ENCODE peak calls at places on chromosomes 7 and 10, in eight cellular contexts. O is right atrium auricular region, G is gastrocnemius medialis, C is spleen, N is GM12865, Y is AG04450, M is kidney epithelial cell, E is neural progenitor cell. K is an unnamed sample.

GRCh38 chr10:30493609-30494530 is 59.9 kb downstream of the MAP3K8 start:
- DNase-seq in O (peak), G (peak), C (peak), N (peak), Y (no peak), M (no peak), E (no peak), K (peak)

GRCh38 chr10:70053896-70054641 is 1.4 kb downstream of the MACROH2A2 start:
- DNase-seq in O (no peak), G (no peak), C (no peak), N (no peak), Y (no peak), M (no peak), E (peak), K (peak)

GRCh38 chr7:132782777-132783633 is 206.7 kb upstream of the PLXNA4 start:
- DNase-seq in O (no peak), G (no peak), C (no peak), N (no peak), Y (peak), M (peak), E (no peak), K (peak)

GRCh38 chr7:108415821-108416536 is 40.3 kb downstream of the NRCAM start:
- DNase-seq in O (no peak), G (no peak), C (no peak), N (peak), Y (no peak), M (no peak), E (peak), K (peak)

GRCh38 chr7:27459021-27459728 is 203.5 kb downstream of the HIBADH start:
- DNase-seq in O (no peak), G (peak), C (no peak), N (no peak), Y (no peak), M (no peak), E (no peak), K (no peak)

GRCh38 chr10:26755443-26755903 is 58.0 kb downstream of the PDSS1 start:
- DNase-seq in O (no peak), G (no peak), C (no peak), N (peak), Y (no peak), M (peak), E (peak), K (peak)

GRCh38 chr10:131435760-131436448 is 124.4 kb upstream of the TCERG1L start:
- DNase-seq in O (no peak), G (no peak), C (no peak), N (no peak), Y (no peak), M (no peak), E (no peak), K (no peak)

GRCh38 chr10:71333154-71333887 is 14.3 kb downstream of the SLC29A3 start:
- DNase-seq in O (no peak), G (peak), C (no peak), N (no peak), Y (no peak), M (no peak), E (no peak), K (no peak)

GRCh38 chr7:74269757-74270277 is 15.6 kb upstream of the RFC2 start:
- DNase-seq in O (no peak), G (no peak), C (peak), N (peak), Y (no peak), M (no peak), E (peak), K (peak)

GRCh38 chr10:6621536-6621935 is 41.5 kb upstream of the PRKCQ start:
- DNase-seq in O (no peak), G (no peak), C (no peak), N (no peak), Y (no peak), M (no peak), E (no peak), K (peak)

GRCh38 chr7:105346138-105346537 is 42.6 kb downstream of the SRPK2 start:
- DNase-seq in O (no peak), G (no peak), C (no peak), N (no peak), Y (no peak), M (no peak), E (no peak), K (no peak)

GRCh38 chr10:76432274-76433012 is 1001.0 kb downstream of the LRMDA start:
- DNase-seq in O (peak), G (peak), C (no peak), N (no peak), Y (peak), M (no peak), E (no peak), K (peak)

GRCh38 chr10:36880898-36881297 is 244.5 kb upstream of the ANKRD30A start:
- DNase-seq in O (no peak), G (no peak), C (no peak), N (peak), Y (peak), M (no peak), E (peak), K (peak)

GRCh38 chr7:9600974-9601373 is 1167.6 kb downstream of the NXPH1 start:
- DNase-seq in O (no peak), G (no peak), C (no peak), N (no peak), Y (no peak), M (no peak), E (peak), K (no peak)

GRCh38 chr10:61271127-61271780 is 181.9 kb downstream of the TMEM26 start:
- DNase-seq in O (no peak), G (no peak), C (no peak), N (no peak), Y (peak), M (peak), E (no peak), K (peak)

GRCh38 chr10:128046156-128046933 is 79.9 kb downstream of the MKI67 start:
- DNase-seq in O (no peak), G (no peak), C (peak), N (no peak), Y (no peak), M (no peak), E (no peak), K (no peak)

GRCh38 chr7:125506331-125506730 is 576.7 kb upstream of the POT1 start:
- DNase-seq in O (no peak), G (no peak), C (no peak), N (no peak), Y (no peak), M (no peak), E (no peak), K (no peak)

GRCh38 chr10:103838851-103839512 is 16.4 kb downstream of the SH3PXD2A start:
- DNase-seq in O (no peak), G (no peak), C (no peak), N (no peak), Y (no peak), M (no peak), E (no peak), K (peak)

GRCh38 chr10:24518981-24519597 is 204.6 kb downstream of the ARHGAP21 start:
- DNase-seq in O (peak), G (peak), C (no peak), N (peak), Y (peak), M (no peak), E (peak), K (peak)

GRCh38 chr7:2634265-2635145 is 2.7 kb downstream of the TTYH3 start:
- DNase-seq in O (no peak), G (no peak), C (peak), N (no peak), Y (no peak), M (no peak), E (no peak), K (no peak)

GRCh38 chr7:51029586-51030230 is 247.0 kb upstream of the GRB10 start:
- DNase-seq in O (no peak), G (no peak), C (no peak), N (no peak), Y (peak), M (no peak), E (no peak), K (peak)

GRCh38 chr7:101465131-101465530 is 102.5 kb downstream of the COL26A1 start:
- DNase-seq in O (no peak), G (no peak), C (peak), N (no peak), Y (no peak), M (no peak), E (no peak), K (no peak)

GRCh38 chr7:155763721-155764431 is 48.4 kb downstream of the SHH start:
- DNase-seq in O (no peak), G (no peak), C (peak), N (peak), Y (peak), M (no peak), E (no peak), K (no peak)

GRCh38 chr10:103021150-103021896 is 103.2 kb downstream of the CNNM2 start:
- DNase-seq in O (no peak), G (no peak), C (no peak), N (no peak), Y (no peak), M (no peak), E (peak), K (no peak)

GRCh38 chr10:31612082-31612481 is 293.1 kb downstream of the ZEB1 start:
- DNase-seq in O (no peak), G (no peak), C (no peak), N (no peak), Y (no peak), M (no peak), E (no peak), K (no peak)

GRCh38 chr10:92387289-92387940 is 96.4 kb downstream of the MARCHF5 start:
- DNase-seq in O (no peak), G (no peak), C (no peak), N (peak), Y (peak), M (peak), E (peak), K (peak)

GRCh38 chr10:95756061-95756751 is at the start of gene ENTPD1:
- DNase-seq in O (no peak), G (no peak), C (no peak), N (peak), Y (peak), M (no peak), E (peak), K (no peak)
- H3K4me3 ChIP-seq in O (peak), G (peak), C (peak), N (peak), Y (no peak), M (no peak), E (peak), K (no peak)

GRCh38 chr7:128035712-128036111 is 4.5 kb upstream of the LRRC4 start:
- DNase-seq in O (no peak), G (no peak), C (no peak), N (no peak), Y (no peak), M (no peak), E (peak), K (peak)
- TF ChIP-seq CTCF in O (no peak), G (peak), C (no peak), N (peak), Y (peak), M (peak), E (peak), K (peak)

GRCh38 chr7:117020605-117021002 is 67.3 kb downstream of the ST7 start:
- DNase-seq in O (no peak), G (no peak), C (no peak), N (no peak), Y (no peak), M (no peak), E (peak), K (no peak)

GRCh38 chr7:117018713-117019112 is 65.4 kb downstream of the ST7 start:
- DNase-seq in O (no peak), G (no peak), C (no peak), N (no peak), Y (no peak), M (no peak), E (no peak), K (no peak)

GRCh38 chr7:117021366-117021765 is 68.1 kb downstream of the ST7 start:
- DNase-seq in O (no peak), G (no peak), C (no peak), N (no peak), Y (no peak), M (no peak), E (no peak), K (no peak)

GRCh38 chr7:117019287-117019686 is 66.0 kb downstream of the ST7 start:
- DNase-seq in O (no peak), G (no peak), C (no peak), N (no peak), Y (no peak), M (no peak), E (no peak), K (no peak)

GRCh38 chr7:117019786-117020604 is 66.7 kb downstream of the ST7 start:
- DNase-seq in O (peak), G (peak), C (peak), N (no peak), Y (peak), M (peak), E (peak), K (peak)
- H3K4me3 ChIP-seq in O (peak), G (peak), C (no peak), N (no peak), Y (peak), M (peak), E (peak), K (peak)

GRCh38 chr10:79347894-79348639 is 798 bp downstream of the PPIF start:
- DNase-seq in O (peak), G (peak), C (peak), N (peak), Y (peak), M (no peak), E (peak), K (peak)
- TF ChIP-seq CTCF in O (no peak), G (no peak), C (no peak), N (no peak), Y (peak), M (no peak), E (no peak), K (no peak)

DNA sequence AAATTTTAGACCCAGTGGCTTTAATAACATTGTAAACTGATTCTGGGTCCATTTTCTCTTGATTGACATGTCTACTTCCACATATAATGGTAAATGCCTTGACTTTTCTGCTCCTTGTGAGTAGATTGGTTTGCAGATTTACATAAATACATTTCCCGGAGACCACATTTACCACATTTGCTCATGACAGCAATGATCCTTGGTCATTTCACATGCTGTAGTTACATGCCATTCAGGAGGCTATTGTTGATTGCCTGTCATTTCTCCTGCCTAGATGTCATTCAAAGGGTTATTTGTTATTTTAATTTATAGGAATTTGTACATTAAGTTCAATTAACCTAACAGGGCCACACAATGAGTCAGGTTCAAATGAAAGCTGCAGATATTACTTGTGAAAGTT is 280.5 kb downstream of the CNTNAP2 start:
- DNase-seq in O (no peak), G (no peak), C (no peak), N (no peak), Y (no peak), M (no peak), E (no peak), K (no peak)
- H3K4me3 ChIP-seq in O (no peak), G (no peak), C (no peak), N (no peak), Y (no peak), M (no peak), E (no peak), K (no peak)

GRCh38 chr10:45811075-45811474 is 36.2 kb downstream of the AGAP4 start:
- DNase-seq in O (no peak), G (no peak), C (no peak), N (no peak), Y (no peak), M (no peak), E (no peak), K (no peak)

GRCh38 chr10:45809829-45810228 is 37.5 kb downstream of the AGAP4 start:
- DNase-seq in O (no peak), G (no peak), C (no peak), N (no peak), Y (no peak), M (no peak), E (peak), K (peak)
- TF ChIP-seq CTCF in O (no peak), G (no peak), C (no peak), N (no peak), Y (no peak), M (no peak), E (peak), K (peak)